ENCODE peak calls at places on chromosome 9, in four cellular contexts. F is GM12878, H is K562, Q is H1. V is an unnamed sample.

GRCh38 chr9:70120834-70121510 is 77.3 kb downstream of the MAMDC2 start:
- DNase-seq in F (no peak), H (no peak), Q (no peak), V (no peak)

GRCh38 chr9:127174386-127175318 is 52.2 kb upstream of the ANGPTL2 start:
- DNase-seq in F (no peak), H (no peak), Q (no peak), V (no peak)

GRCh38 chr9:91163773-91164471 is 197.8 kb downstream of the AUH start:
- DNase-seq in F (no peak), H (no peak), Q (no peak), V (no peak)

GRCh38 chr9:37295178-37295577 is 127.3 kb upstream of the GRHPR start:
- DNase-seq in F (no peak), H (no peak), Q (no peak), V (no peak)

GRCh38 chr9:121914017-121914595 is 179.0 kb downstream of the TTLL11 start:
- DNase-seq in F (no peak), H (no peak), Q (no peak), V (no peak)

GRCh38 chr9:14924821-14925220 is 14.6 kb upstream of the FREM1 start:
- DNase-seq in F (no peak), H (no peak), Q (no peak), V (peak; percentile 16)

GRCh38 chr9:127977877-127978647 is 2.7 kb downstream of the EEIG1 start:
- DNase-seq in F (no peak), H (peak; percentile 64), Q (no peak), V (no peak)

GRCh38 chr9:111501005-111501562 is 16.9 kb upstream of the ECPAS start:
- DNase-seq in F (no peak), H (no peak), Q (no peak), V (no peak)

GRCh38 chr9:77927265-77927664 is 104.3 kb downstream of the GNAQ start:
- DNase-seq in F (no peak), H (no peak), Q (no peak), V (no peak)

GRCh38 chr9:120393386-120394057 is 186.4 kb downstream of the CDK5RAP2 start:
- DNase-seq in F (no peak), H (no peak), Q (no peak), V (no peak)

GRCh38 chr9:93288891-93289883 is 105.2 kb downstream of the WNK2 start:
- DNase-seq in F (no peak), H (peak; percentile 25), Q (peak; percentile 47), V (peak; percentile 79)

GRCh38 chr9:114359801-114360200 is 28.0 kb downstream of the AKNA start:
- DNase-seq in F (no peak), H (no peak), Q (no peak), V (no peak)

GRCh38 chr9:13033959-13034695 is 245.4 kb downstream of the MPDZ start:
- DNase-seq in F (no peak), H (peak; percentile 62), Q (peak; percentile 84), V (peak; percentile 38)

GRCh38 chr9:131111854-131112311 is 13.5 kb upstream of the NUP214 start:
- DNase-seq in F (no peak), H (peak; percentile 63), Q (no peak), V (peak; percentile 70)

GRCh38 chr9:83523684-83524083 is 14.5 kb downstream of the FRMD3 start:
- DNase-seq in F (no peak), H (no peak), Q (no peak), V (no peak)

GRCh38 chr9:69379250-69379982 is 54.4 kb downstream of the ENTREP1 start:
- DNase-seq in F (no peak), H (no peak), Q (no peak), V (no peak)

GRCh38 chr9:93902051-93902779 is 52.9 kb downstream of the BARX1 start:
- DNase-seq in F (no peak), H (no peak), Q (peak; percentile 34), V (no peak)

GRCh38 chr9:127224883-127225739 is 39.5 kb upstream of the GARNL3 start:
- DNase-seq in F (no peak), H (peak; percentile 100), Q (peak; percentile 98), V (peak; percentile 74)

GRCh38 chr9:96150324-96151023 is 151.5 kb downstream of the HSD17B3 start:
- DNase-seq in F (peak; percentile 57), H (no peak), Q (no peak), V (no peak)

GRCh38 chr9:137703842-137704508 is 85.2 kb downstream of the EHMT1 start:
- DNase-seq in F (no peak), H (peak; percentile 29), Q (no peak), V (no peak)

GRCh38 chr9:95488971-95489370 is 27.8 kb downstream of the PTCH1 start:
- DNase-seq in F (no peak), H (no peak), Q (no peak), V (no peak)

GRCh38 chr9:91065231-91066041 is 263.8 kb downstream of the SYK start:
- DNase-seq in F (no peak), H (no peak), Q (peak; percentile 22), V (peak; percentile 26)

GRCh38 chr9:79617395-79617794 is 45.6 kb downstream of the TLE4 start:
- DNase-seq in F (no peak), H (no peak), Q (no peak), V (no peak)

GRCh38 chr9:128683340-128684064 is 5.5 kb upstream of the SET start:
- DNase-seq in F (no peak), H (no peak), Q (peak; percentile 94), V (no peak)

GRCh38 chr9:68777070-68777763 is 72.2 kb downstream of the PIP5K1B start:
- DNase-seq in F (no peak), H (no peak), Q (no peak), V (no peak)

GRCh38 chr9:111657051-111657450 is 4.4 kb upstream of the GNG10 start:
- DNase-seq in F (no peak), H (no peak), Q (no peak), V (no peak)

GRCh38 chr9:69542942-69543704 is 129.0 kb downstream of the APBA1 start:
- DNase-seq in F (no peak), H (no peak), Q (peak; percentile 56), V (no peak)

GRCh38 chr9:37747271-37747753 is 6.3 kb upstream of the TRMT10B start:
- DNase-seq in F (peak; percentile 3), H (peak; percentile 87), Q (peak; percentile 70), V (peak; percentile 53)

GRCh38 chr9:114130624-114131277 is 24.6 kb upstream of the COL27A1 start:
- DNase-seq in F (no peak), H (no peak), Q (no peak), V (no peak)

GRCh38 chr9:1966725-1967366 is 48.3 kb upstream of the SMARCA2 start:
- DNase-seq in F (no peak), H (no peak), Q (no peak), V (no peak)

GRCh38 chr9:34430843-34431437 is 27.4 kb downstream of the FAM219A start:
- DNase-seq in F (no peak), H (peak; percentile 30), Q (peak; percentile 69), V (peak; percentile 25)

GRCh38 chr9:127844821-127845359 is 9.6 kb downstream of the ENG start:
- DNase-seq in F (no peak), H (no peak), Q (no peak), V (no peak)

GRCh38 chr9:78786794-78787193 is 489.9 kb downstream of the PSAT1 start:
- DNase-seq in F (no peak), H (no peak), Q (no peak), V (no peak)

GRCh38 chr9:124771867-124772621 is 933 bp upstream of the NR6A1 start:
- DNase-seq in F (no peak), H (peak; percentile 83), Q (peak; percentile 95), V (peak; percentile 61)

GRCh38 chr9:18568969-18569368 is 95.0 kb downstream of the ADAMTSL1 start:
- DNase-seq in F (no peak), H (no peak), Q (no peak), V (no peak)
- TF ChIP-seq BRCA1 in F (no peak), H (no peak), Q (no peak), V (no peak)

GRCh38 chr9:16063241-16063591 is 510.4 kb downstream of the CCDC171 start:
- DNase-seq in F (no peak), H (no peak), Q (no peak), V (no peak)

GRCh38 chr9:16058131-16058549 is 505.3 kb downstream of the CCDC171 start:
- DNase-seq in F (no peak), H (no peak), Q (no peak), V (no peak)

GRCh38 chr9:16060457-16061129 is 507.8 kb downstream of the CCDC171 start:
- DNase-seq in F (peak; percentile 50), H (no peak), Q (no peak), V (no peak)

GRCh38 chr9:16064701-16065230 is 511.9 kb downstream of the CCDC171 start:
- DNase-seq in F (no peak), H (no peak), Q (no peak), V (no peak)

DNA sequence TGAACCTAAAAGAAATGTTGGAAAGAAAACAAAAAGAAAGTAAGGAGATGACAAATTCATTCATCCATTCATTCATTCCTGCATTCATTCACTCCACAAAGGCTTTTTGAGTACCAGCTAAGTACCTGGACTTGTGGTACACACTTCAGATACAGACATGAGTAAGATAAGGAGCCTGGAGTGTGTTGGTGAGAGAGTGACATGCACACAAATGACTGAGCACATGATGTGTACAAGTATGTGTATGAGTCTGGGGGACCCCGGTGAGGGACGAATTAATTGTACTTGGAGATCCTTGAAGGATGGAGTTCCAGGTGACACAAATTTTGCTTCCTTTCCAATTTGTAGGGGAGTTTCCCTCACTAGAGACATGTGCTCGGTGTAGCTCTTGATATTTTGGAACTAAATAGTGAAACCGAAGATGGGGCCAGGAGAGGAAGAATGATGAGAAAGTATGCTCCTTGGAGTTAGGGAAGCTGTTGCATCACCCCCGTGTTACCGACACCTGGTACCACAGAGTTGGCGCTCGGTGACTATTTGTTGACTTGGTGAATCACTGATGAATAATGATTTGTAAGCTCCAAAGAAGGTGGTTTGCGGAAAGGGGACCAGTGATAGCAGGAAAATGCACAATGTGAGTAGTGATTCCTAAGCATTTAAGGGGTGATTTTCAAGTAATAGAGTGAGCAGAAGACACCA is 509.8 kb downstream of the CCDC171 start:
- DNase-seq in F (no peak), H (no peak), Q (no peak), V (no peak)
- TF ChIP-seq BRCA1 in F (no peak), H (no peak), Q (no peak), V (no peak)

GRCh38 chr9:135526089-135526729 is 5.0 kb downstream of the LCN1 start:
- DNase-seq in F (no peak), H (no peak), Q (no peak), V (no peak)
- TF ChIP-seq BRCA1 in F (no peak), H (no peak), Q (no peak), V (no peak)

DNA sequence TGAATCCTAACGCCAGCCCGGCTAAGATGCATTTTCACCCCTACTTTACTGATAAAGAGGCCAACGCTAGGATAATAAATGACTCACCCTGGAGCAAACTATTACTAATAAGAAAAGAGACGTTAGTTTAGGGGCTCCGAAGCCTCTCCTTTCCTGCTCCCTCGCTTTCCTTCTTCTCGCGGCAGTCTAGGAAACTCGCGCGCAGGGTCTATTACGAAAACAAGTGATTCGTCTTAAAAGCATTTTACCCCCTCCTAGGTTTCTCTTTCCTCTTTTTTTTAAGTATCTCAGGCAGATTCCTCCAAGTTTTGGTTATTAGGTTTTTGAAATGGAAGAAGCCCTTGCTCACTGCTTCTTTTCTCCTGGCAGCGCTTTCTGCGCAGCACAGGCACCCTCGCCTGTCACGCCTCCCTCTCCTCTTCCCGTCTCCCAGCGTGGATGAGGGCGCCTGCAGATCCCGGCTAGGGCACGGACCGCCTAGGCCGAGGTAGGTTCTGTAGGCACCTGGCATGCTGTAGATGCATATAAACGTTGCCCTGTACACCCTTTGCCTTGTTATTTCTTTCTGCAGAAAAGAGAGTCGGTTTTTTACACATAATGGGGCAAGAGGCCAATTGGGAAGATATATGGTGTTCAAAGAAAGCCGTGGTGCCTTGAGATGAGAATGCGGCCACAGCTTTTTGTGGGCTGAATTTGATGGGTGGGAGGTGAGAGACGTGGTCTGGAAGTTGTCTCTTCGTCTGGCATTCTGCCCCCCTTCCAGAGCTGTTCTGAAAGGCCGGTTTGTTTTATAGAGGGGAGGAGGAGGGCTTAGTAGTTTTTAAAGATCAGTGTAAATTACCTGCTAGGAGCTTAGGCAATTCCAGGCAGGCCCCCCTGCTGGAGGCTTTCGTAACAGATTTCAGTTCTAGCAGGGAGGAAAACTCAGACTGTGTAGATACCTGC is 981 bp downstream of the GCNT1 start:
- DNase-seq in F (no peak), H (peak; percentile 8), Q (peak; percentile 65), V (peak; percentile 13)
- TF ChIP-seq BRCA1 in F (no peak), H (no peak), Q (no peak), V (no peak)

V was measured in HepG2.